ENCODE peak calls at places on chromosome 6, in four cellular contexts. L, S, J and R are unnamed samples.

GRCh38 chr6:117552618-117553017 is 49.7 kb downstream of the GOPC start:
- DNase-seq in S (peak), J (no peak), L (no peak), R (no peak)

GRCh38 chr6:46583081-46583480 is 69.5 kb downstream of the CYP39A1 start:
- DNase-seq in J (no peak), L (no peak), S (no peak), R (no peak)

GRCh38 chr6:142378138-142378875 is 76.5 kb downstream of the ADGRG6 start:
- DNase-seq in S (peak), L (no peak), J (peak), R (peak)

GRCh38 chr6:167137881-167138280 is 15.0 kb downstream of the CCR6 start:
- DNase-seq in S (no peak), J (no peak), L (no peak), R (no peak)

GRCh38 chr6:41315943-41316342 is 19.5 kb upstream of the NCR2 start:
- DNase-seq in S (no peak), L (no peak), J (no peak), R (no peak)

GRCh38 chr6:35185302-35185681 is 28.5 kb upstream of the SCUBE3 start:
- DNase-seq in L (peak), J (peak), S (peak), R (no peak)

GRCh38 chr6:38021029-38021428 is 201.5 kb downstream of the ZFAND3 start:
- DNase-seq in L (no peak), J (no peak), S (no peak), R (no peak)

GRCh38 chr6:5083813-5084191 is 1.3 kb upstream of the PPP1R3G start:
- DNase-seq in L (no peak), S (no peak), J (no peak), R (no peak)

GRCh38 chr6:93412452-93412851 is 6.9 kb downstream of the EPHA7 start:
- DNase-seq in S (no peak), L (no peak), J (no peak), R (no peak)

GRCh38 chr6:107894821-107895396 is 63.1 kb downstream of the SEC63 start:
- DNase-seq in S (no peak), J (no peak), L (no peak), R (no peak)

GRCh38 chr6:87754828-87755227 is 52.8 kb upstream of the AKIRIN2 start:
- DNase-seq in L (no peak), J (no peak), S (no peak), R (no peak)

GRCh38 chr6:159640722-159641482 is 52.1 kb downstream of the SOD2 start:
- DNase-seq in L (no peak), S (no peak), J (no peak), R (no peak)

GRCh38 chr6:404685-405423 is 13.3 kb downstream of the IRF4 start:
- DNase-seq in L (no peak), S (no peak), J (no peak), R (no peak)

GRCh38 chr6:25583099-25583498 is 68.9 kb upstream of the SCGN start:
- DNase-seq in J (no peak), S (no peak), L (no peak), R (no peak)

GRCh38 chr6:163494279-163494727 is 79.8 kb downstream of the QKI start:
- DNase-seq in S (peak), J (peak), L (no peak), R (no peak)

GRCh38 chr6:16767765-16768514 is 6.7 kb upstream of the ATXN1 start:
- DNase-seq in L (no peak), S (no peak), J (no peak), R (no peak)

GRCh38 chr6:148840256-148840655 is 93.4 kb downstream of the UST start:
- DNase-seq in S (peak), L (no peak), J (no peak), R (no peak)

GRCh38 chr6:153092082-153093013 is 38.7 kb downstream of the RGS17 start:
- DNase-seq in J (peak), S (peak), L (no peak), R (peak)

GRCh38 chr6:31572041-31572911 is at the start of gene LTA:
- DNase-seq in S (no peak), L (no peak), J (no peak), R (no peak)

GRCh38 chr6:82781805-82782204 is 283.8 kb downstream of the UBE3D start:
- DNase-seq in S (no peak), L (no peak), J (no peak), R (no peak)

GRCh38 chr6:4274382-4275082 is 139.2 kb upstream of the ECI2 start:
- DNase-seq in S (peak), L (no peak), J (no peak), R (no peak)

GRCh38 chr6:161021978-161022743 is 30.6 kb downstream of the MAP3K4 start:
- DNase-seq in L (no peak), S (no peak), J (no peak), R (no peak)

GRCh38 chr6:113595921-113596376 is 261.2 kb upstream of the MARCKS start:
- DNase-seq in L (peak), S (peak), J (peak), R (peak)

GRCh38 chr6:47414517-47415167 is 62.9 kb upstream of the CD2AP start:
- DNase-seq in L (no peak), S (peak), J (peak), R (peak)

GRCh38 chr6:111750753-111751684 is 122.2 kb downstream of the FYN start:
- DNase-seq in L (no peak), J (no peak), S (peak), R (no peak)

GRCh38 chr6:12024715-12025434 is 12.8 kb downstream of the HIVEP1 start:
- DNase-seq in S (peak), L (no peak), J (peak), R (no peak)

GRCh38 chr6:44615621-44616020 is 228.1 kb downstream of the CDC5L start:
- DNase-seq in L (no peak), S (no peak), J (no peak), R (no peak)

GRCh38 chr6:118709859-118710350 is 58.5 kb upstream of the CEP85L start:
- DNase-seq in S (peak), L (no peak), J (peak), R (no peak)

GRCh38 chr6:87722831-87723726 is 21.0 kb upstream of the AKIRIN2 start:
- DNase-seq in S (peak), L (peak), J (peak), R (peak)

GRCh38 chr6:156778615-156779205 is 1.5 kb downstream of the ARID1B start:
- DNase-seq in J (peak), S (no peak), L (peak), R (no peak)

GRCh38 chr6:69866351-69867074 is at the start of gene COL19A1:
- DNase-seq in J (no peak), S (no peak), L (peak), R (no peak)

GRCh38 chr6:41257369-41258195 is 28.9 kb downstream of the TREM1 start:
- DNase-seq in L (no peak), J (peak), S (peak), R (peak)

GRCh38 chr6:112296122-112296521 is 41.8 kb upstream of the LAMA4 start:
- DNase-seq in J (peak), S (peak), L (no peak), R (no peak)

GRCh38 chr6:159532155-159532554 is 160.9 kb downstream of the SOD2 start:
- DNase-seq in L (no peak), S (no peak), J (no peak), R (no peak)

GRCh38 chr6:38543022-38543421 is 96.7 kb downstream of the BTBD9 start:
- DNase-seq in J (no peak), S (no peak), L (no peak), R (no peak)

GRCh38 chr6:21201673-21202430 is 391.7 kb upstream of the SOX4 start:
- DNase-seq in J (no peak), S (no peak), L (no peak), R (no peak)

GRCh38 chr6:43963203-43963602 is 164.0 kb downstream of the MRPL14 start:
- DNase-seq in S (no peak), J (no peak), L (no peak), R (no peak)

GRCh38 chr6:32954983-32955802 is 2.3 kb upstream of the HLA-DMA start:
- DNase-seq in J (no peak), S (no peak), L (no peak), R (no peak)
- TF ChIP-seq CTCF in J (peak), S (no peak), L (no peak), R (peak)

GRCh38 chr6:137040393-137040792 is 4.4 kb downstream of the IL20RA start:
- DNase-seq in S (no peak), J (no peak), L (no peak), R (no peak)
- TF ChIP-seq CTCF in S (peak), J (peak), L (no peak), R (no peak)

DNA sequence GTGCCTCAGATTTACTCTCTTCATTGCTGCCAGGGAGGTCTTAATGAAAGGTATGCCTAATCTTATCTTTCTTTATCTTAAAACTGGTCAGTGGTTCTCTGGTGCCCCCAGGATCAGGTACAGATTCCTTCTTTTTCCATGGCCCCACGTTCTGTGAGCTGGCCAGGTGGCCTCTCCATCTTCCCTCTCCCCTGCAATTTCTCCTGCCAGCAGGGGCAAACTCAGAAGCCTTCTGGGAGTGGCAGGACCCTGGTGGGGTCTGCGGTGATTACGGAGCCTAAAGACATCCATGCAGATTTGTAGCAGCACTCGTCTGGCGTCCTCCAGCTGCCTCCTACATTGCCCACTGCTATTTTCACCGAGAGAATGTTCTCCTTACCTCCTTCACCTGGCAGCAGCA is 95.8 kb downstream of the CCDC170 start:
- DNase-seq in L (no peak), J (no peak), S (no peak), R (no peak)
- TF ChIP-seq CTCF in L (no peak), J (no peak), S (no peak), R (no peak)

DNA sequence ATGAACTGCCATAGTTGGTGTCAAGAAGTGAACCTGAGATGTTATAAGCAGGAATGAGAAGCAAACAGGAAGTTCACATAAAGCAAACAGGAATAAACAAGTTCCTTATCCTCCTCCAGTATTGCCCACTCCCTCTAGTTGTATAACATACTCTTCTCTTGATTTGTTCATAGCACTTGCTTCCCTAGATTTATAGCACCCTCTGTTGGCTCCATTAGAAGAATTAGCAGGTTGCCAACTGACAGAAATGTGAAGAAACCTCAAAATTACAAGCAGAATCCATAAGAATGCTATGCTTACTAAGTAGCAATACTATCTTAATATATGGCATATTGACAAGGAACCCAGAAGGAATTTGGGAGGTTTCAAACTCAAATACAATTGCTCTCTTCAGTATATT is 195.4 kb downstream of the TBX18 start:
- DNase-seq in L (no peak), J (peak), S (peak), R (peak)
- TF ChIP-seq CTCF in L (peak), J (peak), S (peak), R (peak)

DNA sequence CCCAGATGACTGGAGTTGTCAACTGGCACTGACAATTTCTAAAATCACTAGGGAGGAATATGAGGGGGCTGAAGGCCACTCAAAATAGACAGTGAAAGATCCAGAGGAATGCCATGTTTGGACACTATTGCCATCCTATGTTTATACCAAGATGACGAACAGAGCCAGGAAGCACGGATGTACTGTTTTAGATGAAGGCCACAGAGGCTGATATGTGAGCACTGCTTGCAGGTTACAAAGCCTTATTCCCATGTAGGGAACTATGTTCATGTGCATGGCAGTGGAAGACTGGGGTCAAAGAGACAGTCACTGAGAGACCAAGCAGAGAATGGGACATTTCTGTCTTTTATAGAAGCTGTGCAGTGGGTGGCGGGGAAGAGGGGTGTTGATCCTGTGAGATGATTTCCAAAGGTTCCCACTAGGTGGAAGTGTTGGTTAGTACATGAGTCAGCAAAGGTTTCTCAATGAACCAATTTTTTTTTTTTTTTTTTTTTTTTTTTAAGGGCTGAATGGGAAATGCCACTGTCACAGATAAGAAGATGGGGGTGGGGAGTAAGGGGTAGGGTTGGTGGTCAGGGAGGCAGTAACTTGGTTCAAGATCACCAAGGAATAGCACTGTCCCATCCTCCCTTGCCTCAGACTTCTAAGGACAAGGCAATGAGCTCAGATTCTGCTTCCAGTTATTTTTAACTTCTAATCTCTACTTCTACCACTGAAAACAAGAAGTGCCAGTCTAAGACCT is 46.7 kb upstream of the MOCS1 start:
- DNase-seq in L (no peak), J (peak), S (peak), R (no peak)
- TF ChIP-seq CTCF in L (peak), J (peak), S (peak), R (peak)

GRCh38 chr6:83884523-83884922 is 25.0 kb downstream of the CYB5R4 start:
- DNase-seq in J (peak), S (peak), L (no peak), R (no peak)
- TF ChIP-seq CTCF in J (peak), S (peak), L (peak), R (peak)

GRCh38 chr6:36759177-36759757 is 61.6 kb downstream of the RAB44 start:
- DNase-seq in L (peak), S (peak), J (peak), R (no peak)
- TF ChIP-seq CTCF in L (peak), S (peak), J (peak), R (peak)

DNA sequence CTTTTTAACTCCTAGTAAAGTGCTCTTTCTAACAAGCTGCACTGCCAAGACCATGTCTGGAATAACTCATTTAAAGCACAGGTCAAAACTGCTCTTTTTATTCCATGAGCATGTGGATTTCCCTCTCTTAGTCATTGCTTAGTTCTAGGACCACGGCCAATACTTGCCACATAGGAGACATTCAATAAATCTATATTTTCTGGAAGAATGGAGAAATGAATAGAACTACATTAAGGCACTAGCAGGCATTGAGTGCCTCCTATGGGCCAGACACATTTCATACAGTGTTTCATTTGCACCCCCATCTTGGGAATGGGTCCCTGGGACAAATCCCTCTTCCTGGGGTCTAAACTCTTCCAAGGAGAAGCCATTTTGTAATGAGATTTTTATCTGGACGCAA is 552.8 kb upstream of the CITED2 start:
- DNase-seq in J (peak), S (peak), L (no peak), R (no peak)
- TF ChIP-seq CTCF in J (peak), S (peak), L (peak), R (no peak)